ENCODE peak calls at places on chromosomes 11 and 22, in ten cellular contexts. V, I, U, Y, G, X, D, R, B and P are unnamed samples. For H3K27me3, the result is how much of the 10 kb centered on the place peaks cover.

GRCh38 chr11:113193894-113194293 is 120.5 kb upstream of the TTC12 start:
- DNase-seq in V (peak), I (no peak), U (peak), Y (no peak), G (no peak), X (peak), D (peak), R (no peak), B (no peak), P (no peak)

GRCh38 chr11:606245-606644 is 9.5 kb downstream of the IRF7 start:
- DNase-seq in V (peak), I (no peak), U (no peak), Y (no peak), G (no peak), X (peak), D (peak), R (peak), B (no peak), P (peak)

GRCh38 chr11:13303668-13304649 is 26.4 kb downstream of the BMAL1 start:
- DNase-seq in V (no peak), I (no peak), U (no peak), Y (no peak), G (no peak), X (no peak), D (no peak), R (no peak), B (no peak), P (no peak)

GRCh38 chr11:105073486-105074200 is 28.5 kb upstream of the CARD16 start:
- DNase-seq in V (no peak), I (no peak), U (no peak), Y (no peak), G (no peak), X (no peak), D (no peak), R (no peak), B (no peak), P (no peak)

GRCh38 chr22:44289429-44290171 is 23.2 kb downstream of the SHISAL1 start:
- DNase-seq in V (no peak), I (peak), U (no peak), Y (no peak), G (peak), X (no peak), D (no peak), R (no peak), B (no peak), P (no peak)

GRCh38 chr11:95585071-95585751 is 204.4 kb downstream of the FAM76B start:
- DNase-seq in V (no peak), I (no peak), U (no peak), Y (no peak), G (no peak), X (no peak), D (peak), R (no peak), B (no peak), P (no peak)

GRCh38 chr11:70055444-70055843 is 22.7 kb upstream of the ANO1 start:
- DNase-seq in V (no peak), I (no peak), U (no peak), Y (no peak), G (no peak), X (no peak), D (no peak), R (no peak), B (no peak), P (no peak)

GRCh38 chr11:86637976-86638375 is 34.4 kb downstream of the ME3 start:
- DNase-seq in V (no peak), I (no peak), U (no peak), Y (no peak), G (no peak), X (no peak), D (no peak), R (no peak), B (no peak), P (no peak)

GRCh38 chr11:128890543-128891409 is at the start of gene KCNJ5:
- DNase-seq in V (peak), I (peak), U (peak), Y (no peak), G (no peak), X (peak), D (no peak), R (peak), B (no peak), P (no peak)

GRCh38 chr11:111631034-111631665 is 28.9 kb downstream of the SIK2 start:
- DNase-seq in V (no peak), I (no peak), U (no peak), Y (no peak), G (no peak), X (no peak), D (no peak), R (no peak), B (no peak), P (no peak)

GRCh38 chr11:2790581-2790925 is 90.8 kb upstream of the KCNQ1OT1 start:
- DNase-seq in V (peak), I (peak), U (no peak), Y (no peak), G (no peak), X (no peak), D (no peak), R (peak), B (no peak), P (no peak)

GRCh38 chr11:122046846-122047245 is 69.2 kb downstream of the BLID start:
- DNase-seq in V (no peak), I (no peak), U (no peak), Y (no peak), G (peak), X (no peak), D (peak), R (no peak), B (no peak), P (no peak)

GRCh38 chr11:18730020-18730419 is 4.0 kb upstream of the IGSF22 start:
- DNase-seq in V (no peak), I (no peak), U (no peak), Y (no peak), G (no peak), X (no peak), D (no peak), R (no peak), B (no peak), P (no peak)

GRCh38 chr11:117413616-117414015 is 86.0 kb downstream of the CEP164 start:
- DNase-seq in V (no peak), I (peak), U (no peak), Y (no peak), G (no peak), X (no peak), D (no peak), R (no peak), B (no peak), P (no peak)

GRCh38 chr11:8032576-8033311 is 45.6 kb downstream of the EIF3F start:
- DNase-seq in V (no peak), I (peak), U (no peak), Y (no peak), G (no peak), X (no peak), D (no peak), R (no peak), B (no peak), P (no peak)

GRCh38 chr11:12377106-12377823 is at the start of gene PARVA:
- DNase-seq in V (peak), I (peak), U (peak), Y (peak), G (peak), X (peak), D (peak), R (peak), B (peak), P (no peak)

GRCh38 chr22:46797355-46797754 is 34.9 kb downstream of the TBC1D22A start:
- DNase-seq in V (no peak), I (peak), U (no peak), Y (no peak), G (no peak), X (no peak), D (peak), R (no peak), B (no peak), P (no peak)

GRCh38 chr11:38646382-38646781 is 2048.3 kb upstream of the RAG2 start:
- DNase-seq in V (no peak), I (no peak), U (no peak), Y (no peak), G (no peak), X (no peak), D (no peak), R (no peak), B (no peak), P (no peak)

GRCh38 chr11:15874699-15875098 is 481.6 kb downstream of the SOX6 start:
- DNase-seq in V (no peak), I (peak), U (no peak), Y (no peak), G (no peak), X (no peak), D (no peak), R (no peak), B (no peak), P (no peak)

GRCh38 chr11:111530091-111530490 is 10.4 kb upstream of the LAYN start:
- DNase-seq in V (no peak), I (no peak), U (no peak), Y (no peak), G (no peak), X (no peak), D (no peak), R (no peak), B (no peak), P (no peak)

GRCh38 chr22:37818397-37819099 is 4.6 kb upstream of the GALR3 start:
- DNase-seq in V (peak), I (peak), U (peak), Y (peak), G (no peak), X (peak), D (peak), R (peak), B (no peak), P (no peak)

GRCh38 chr11:114076974-114077373 is 17.5 kb downstream of the ZBTB16 start:
- DNase-seq in V (no peak), I (peak), U (no peak), Y (no peak), G (no peak), X (no peak), D (no peak), R (no peak), B (no peak), P (no peak)

GRCh38 chr22:38868886-38869381 is 3.1 kb downstream of the CBX6 start:
- DNase-seq in V (peak), I (peak), U (peak), Y (peak), G (peak), X (peak), D (peak), R (peak), B (no peak), P (no peak)

GRCh38 chr11:86041975-86042378 is 26.9 kb downstream of the PICALM start:
- DNase-seq in V (peak), I (peak), U (peak), Y (peak), G (peak), X (peak), D (peak), R (no peak), B (no peak), P (peak)

GRCh38 chr11:95968585-95968984 is 44.7 kb upstream of the MTMR2 start:
- DNase-seq in V (no peak), I (no peak), U (no peak), Y (no peak), G (no peak), X (no peak), D (peak), R (no peak), B (no peak), P (no peak)

GRCh38 chr11:119912214-119912613 is 183.2 kb upstream of the NECTIN1 start:
- DNase-seq in V (no peak), I (no peak), U (no peak), Y (no peak), G (no peak), X (no peak), D (no peak), R (no peak), B (no peak), P (no peak)

GRCh38 chr22:38118182-38118581 is 7.7 kb upstream of the BAIAP2L2 start:
- DNase-seq in V (no peak), I (no peak), U (no peak), Y (no peak), G (no peak), X (no peak), D (no peak), R (no peak), B (no peak), P (no peak)

GRCh38 chr11:55707029-55707428 is 45.0 kb downstream of the OR4C6 start:
- DNase-seq in V (no peak), I (no peak), U (no peak), Y (no peak), G (no peak), X (no peak), D (peak), R (no peak), B (no peak), P (no peak)

GRCh38 chr11:67174311-67174710 is 55.2 kb downstream of the KDM2A start:
- DNase-seq in V (no peak), I (no peak), U (no peak), Y (no peak), G (no peak), X (no peak), D (no peak), R (no peak), B (no peak), P (no peak)

GRCh38 chr22:44369241-44369652 is 56.5 kb upstream of the SHISAL1 start:
- DNase-seq in V (no peak), I (peak), U (no peak), Y (no peak), G (no peak), X (no peak), D (no peak), R (peak), B (no peak), P (no peak)

GRCh38 chr11:123582992-123583504 is 71.4 kb downstream of the SCN3B start:
- DNase-seq in V (no peak), I (no peak), U (no peak), Y (no peak), G (no peak), X (no peak), D (no peak), R (no peak), B (no peak), P (no peak)

GRCh38 chr11:123580137-123580536 is 74.3 kb downstream of the SCN3B start:
- DNase-seq in V (no peak), I (no peak), U (no peak), Y (no peak), G (no peak), X (no peak), D (no peak), R (no peak), B (no peak), P (no peak)

GRCh38 chr11:123584186-123584585 is 70.2 kb downstream of the SCN3B start:
- DNase-seq in V (no peak), I (no peak), U (no peak), Y (no peak), G (no peak), X (no peak), D (no peak), R (no peak), B (no peak), P (no peak)

GRCh38 chr11:123580557-123581275 is 73.7 kb downstream of the SCN3B start:
- DNase-seq in V (peak), I (peak), U (peak), Y (peak), G (no peak), X (peak), D (peak), R (peak), B (no peak), P (no peak)

GRCh38 chr11:123581651-123582399 is 72.6 kb downstream of the SCN3B start:
- DNase-seq in V (no peak), I (no peak), U (no peak), Y (no peak), G (no peak), X (no peak), D (no peak), R (no peak), B (no peak), P (no peak)
- TF ChIP-seq CTCF in V (no peak), I (no peak), U (no peak), Y (no peak), G (no peak), X (no peak), D (no peak), R (no peak), B (no peak), P (no peak)

DNA sequence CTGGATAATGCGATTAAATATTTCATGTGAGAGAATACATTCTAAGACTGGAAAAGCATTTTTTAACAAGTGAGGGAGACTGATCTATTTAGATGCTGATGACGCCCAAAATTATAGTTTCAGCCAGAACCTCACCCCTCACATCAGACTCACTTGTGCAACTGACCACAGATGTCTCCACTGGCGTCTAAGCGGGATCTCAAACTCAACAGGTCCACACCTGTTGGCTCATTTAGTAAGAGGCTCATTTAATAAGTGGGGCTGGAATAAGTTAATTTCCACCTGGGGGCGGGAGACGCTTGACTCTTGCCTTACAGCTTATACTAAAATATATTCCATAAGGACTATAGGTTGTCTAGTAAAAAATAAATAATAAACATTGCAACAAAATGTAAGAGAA is 47.5 kb downstream of the MORC2 start:
- DNase-seq in V (no peak), I (no peak), U (no peak), Y (no peak), G (no peak), X (no peak), D (no peak), R (no peak), B (peak), P (no peak)
- H3K4me3 ChIP-seq in V (peak), I (no peak), U (no peak), Y (no peak), G (no peak), X (no peak), D (peak), R (peak), B (no peak), P (no peak)

GRCh38 chr11:76205252-76206076 is 838 bp downstream of the WNT11 start:
- DNase-seq in V (no peak), I (peak), U (no peak), Y (no peak), G (no peak), X (no peak), D (no peak), R (no peak), B (no peak), P (no peak)
- H3K27me3 ChIP-seq in V (half or more), I (half or more), U (under half), Y (under half), G (half or more), X (under half), D (under half), R (half or more), B (under half), P (half or more)

GRCh38 chr22:45686004-45686403 is 14.4 kb downstream of the ATXN10 start:
- DNase-seq in V (no peak), I (no peak), U (no peak), Y (no peak), G (no peak), X (no peak), D (peak), R (no peak), B (no peak), P (no peak)
- TF ChIP-seq CTCF in V (no peak), I (no peak), U (no peak), Y (no peak), G (no peak), X (no peak), D (no peak), R (no peak), B (no peak), P (no peak)

DNA sequence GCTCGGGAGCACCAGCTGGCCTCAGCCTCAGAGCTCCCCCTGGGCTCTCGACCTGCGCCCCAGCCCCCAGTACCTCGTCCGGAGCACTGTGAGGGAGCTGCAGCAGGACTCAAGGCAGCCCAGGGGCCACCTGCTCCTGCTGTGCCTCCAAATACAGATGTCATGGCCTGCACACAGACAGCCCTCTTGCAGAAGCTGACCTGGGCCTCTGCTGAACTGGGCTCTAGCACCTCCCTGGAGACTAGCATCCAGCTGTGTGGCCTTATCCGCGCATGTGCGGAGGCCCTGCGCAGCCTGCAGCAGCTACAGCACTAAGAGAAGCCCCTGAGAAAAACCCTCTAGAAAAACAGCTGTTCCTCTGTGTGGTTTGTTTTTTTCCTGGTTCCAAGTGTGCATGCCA is 918 bp upstream of the FAM89B start:
- DNase-seq in V (no peak), I (no peak), U (no peak), Y (no peak), G (no peak), X (no peak), D (no peak), R (no peak), B (no peak), P (no peak)
- H3K4me3 ChIP-seq in V (peak), I (peak), U (peak), Y (peak), G (peak), X (peak), D (peak), R (peak), B (peak), P (peak)

GRCh38 chr11:57200937-57201336 is 19.2 kb downstream of the LRRC55 start:
- DNase-seq in V (no peak), I (no peak), U (no peak), Y (no peak), G (no peak), X (no peak), D (no peak), R (no peak), B (no peak), P (no peak)
- H3K27me3 ChIP-seq in V (under half), I (under half), U (under half), Y (under half), G (under half), X (under half), D (under half), R (under half), B (under half), P (under half)